ENCODE peak calls at places on chromosomes 3 and 15, in nine cellular contexts. K is esophagus muscularis mucosa, N is dorsolateral prefrontal cortex, Y is memory B cell, O is MM.1S, V is frontal cortex, I is nephron progenitor cell, G is esophagus squamous epithelium, C is left ventricle myocardium inferior. H is an unnamed sample.

GRCh38 chr3:197692641-197693040 is 44.1 kb downstream of the RUBCN start:
- DNase-seq in K (no peak), N (no peak), Y (no peak), O (no peak), V (no peak), I (no peak), G (no peak), C (no peak), H (no peak)

GRCh38 chr15:66907826-66908502 is 157.4 kb upstream of the SMAD3 start:
- DNase-seq in K (no peak), N (peak; percentile 58), Y (peak; percentile 43), O (peak; percentile 20), V (no peak), I (no peak), G (no peak), C (peak; percentile 50), H (peak; percentile 53)

GRCh38 chr3:45673273-45673672 is 15.9 kb upstream of the SACM1L start:
- DNase-seq in K (no peak), N (no peak), Y (no peak), O (no peak), V (no peak), I (no peak), G (no peak), C (no peak), H (no peak)

GRCh38 chr15:52415628-52416027 is 113.1 kb downstream of the MYO5A start:
- DNase-seq in K (no peak), N (no peak), Y (no peak), O (no peak), V (no peak), I (no peak), G (no peak), C (no peak), H (no peak)

GRCh38 chr15:76058714-76059319 is 968 bp upstream of the TMEM266 start:
- DNase-seq in K (no peak), N (peak; percentile 50), Y (peak; percentile 15), O (peak; percentile 33), V (no peak), I (peak; percentile 21), G (no peak), C (no peak), H (peak; percentile 49)

GRCh38 chr15:59366368-59367021 is 6.2 kb downstream of the MYO1E start:
- DNase-seq in K (no peak), N (no peak), Y (no peak), O (no peak), V (no peak), I (no peak), G (no peak), C (no peak), H (no peak)

GRCh38 chr15:75145027-75145841 is 56.4 kb upstream of the C15orf39 start:
- DNase-seq in K (no peak), N (no peak), Y (no peak), O (no peak), V (no peak), I (no peak), G (no peak), C (no peak), H (no peak)

GRCh38 chr15:22902578-22902977 is 64.1 kb downstream of the NIPA2 start:
- DNase-seq in K (no peak), N (no peak), Y (no peak), O (no peak), V (no peak), I (no peak), G (no peak), C (no peak), H (peak; percentile 33)

GRCh38 chr15:24985224-24985623 is 30.4 kb downstream of the SNRPN start:
- DNase-seq in K (no peak), N (no peak), Y (no peak), O (no peak), V (no peak), I (no peak), G (no peak), C (no peak), H (no peak)

GRCh38 chr3:190121061-190121765 is 516 bp upstream of the P3H2 start:
- DNase-seq in K (no peak), N (no peak), Y (no peak), O (no peak), V (no peak), I (no peak), G (no peak), C (no peak), H (peak; percentile 27)

GRCh38 chr3:183487046-183487445 is 58.6 kb upstream of the MCF2L2 start:
- DNase-seq in K (peak; percentile 57), N (no peak), Y (no peak), O (no peak), V (no peak), I (no peak), G (no peak), C (no peak), H (no peak)

GRCh38 chr15:82809308-82810060 is at the start of gene WHAMM:
- DNase-seq in K (peak; percentile 100), N (peak; percentile 98), Y (peak; percentile 87), O (peak; percentile 98), V (peak; percentile 90), I (peak; percentile 92), G (peak; percentile 95), C (peak; percentile 99), H (peak; percentile 98)

GRCh38 chr3:183385698-183386590 is 42.5 kb downstream of the MCF2L2 start:
- DNase-seq in K (no peak), N (no peak), Y (peak; percentile 54), O (peak; percentile 80), V (peak; percentile 40), I (peak; percentile 54), G (no peak), C (no peak), H (peak; percentile 66)

GRCh38 chr3:195080571-195081141 is 190.3 kb downstream of the XXYLT1 start:
- DNase-seq in K (no peak), N (no peak), Y (no peak), O (no peak), V (no peak), I (peak; percentile 55), G (no peak), C (peak; percentile 71), H (no peak)

GRCh38 chr3:120567370-120568197 is 28.6 kb upstream of the NDUFB4 start:
- DNase-seq in K (peak; percentile 53), N (no peak), Y (no peak), O (peak; percentile 50), V (no peak), I (no peak), G (no peak), C (no peak), H (peak; percentile 56)

GRCh38 chr3:183220828-183221227 is 32.2 kb upstream of the B3GNT5 start:
- DNase-seq in K (no peak), N (no peak), Y (no peak), O (no peak), V (no peak), I (no peak), G (no peak), C (no peak), H (no peak)

GRCh38 chr3:113684271-113684819 is 12.1 kb downstream of the USF3 start:
- DNase-seq in K (no peak), N (no peak), Y (no peak), O (no peak), V (no peak), I (no peak), G (no peak), C (no peak), H (no peak)

GRCh38 chr3:72492240-72492639 is 356.0 kb downstream of the SHQ1 start:
- DNase-seq in K (no peak), N (no peak), Y (no peak), O (no peak), V (no peak), I (no peak), G (no peak), C (peak; percentile 79), H (no peak)

GRCh38 chr3:15055019-15055557 is 10.0 kb downstream of the MRPS25 start:
- DNase-seq in K (no peak), N (no peak), Y (peak; percentile 50), O (no peak), V (no peak), I (no peak), G (no peak), C (no peak), H (no peak)

GRCh38 chr3:108271626-108272025 is 24.7 kb upstream of the HHLA2 start:
- DNase-seq in K (no peak), N (no peak), Y (no peak), O (no peak), V (no peak), I (no peak), G (no peak), C (no peak), H (no peak)

GRCh38 chr3:49607105-49607591 is 52.9 kb downstream of the BSN start:
- DNase-seq in K (no peak), N (no peak), Y (no peak), O (no peak), V (no peak), I (no peak), G (no peak), C (no peak), H (peak; percentile 17)

GRCh38 chr15:90004252-90004651 is 3.1 kb downstream of the ZNF710 start:
- DNase-seq in K (no peak), N (no peak), Y (no peak), O (no peak), V (no peak), I (no peak), G (no peak), C (no peak), H (no peak)

GRCh38 chr3:109707642-109708041 is 370.3 kb upstream of the DPPA4 start:
- DNase-seq in K (no peak), N (no peak), Y (no peak), O (no peak), V (no peak), I (no peak), G (no peak), C (no peak), H (no peak)

GRCh38 chr15:38514601-38515000 is 50.0 kb downstream of the RASGRP1 start:
- DNase-seq in K (peak; percentile 47), N (no peak), Y (no peak), O (no peak), V (no peak), I (peak; percentile 21), G (no peak), C (no peak), H (no peak)

GRCh38 chr3:194042947-194043346 is 93.0 kb upstream of the HES1 start:
- DNase-seq in K (no peak), N (no peak), Y (no peak), O (no peak), V (no peak), I (no peak), G (no peak), C (no peak), H (no peak)

GRCh38 chr15:65579762-65580161 is 31.2 kb downstream of the INTS14 start:
- DNase-seq in K (no peak), N (no peak), Y (no peak), O (no peak), V (no peak), I (no peak), G (no peak), C (no peak), H (no peak)

GRCh38 chr3:58333206-58334012 is 717 bp downstream of the PXK start:
- DNase-seq in K (no peak), N (peak; percentile 54), Y (peak; percentile 48), O (peak; percentile 46), V (peak; percentile 59), I (peak; percentile 52), G (no peak), C (no peak), H (peak; percentile 63)

GRCh38 chr3:64253689-64254088 is 28.4 kb upstream of the PRICKLE2 start:
- DNase-seq in K (no peak), N (no peak), Y (no peak), O (no peak), V (no peak), I (no peak), G (no peak), C (no peak), H (no peak)

GRCh38 chr15:53535886-53536285 is 223.6 kb downstream of the WDR72 start:
- DNase-seq in K (no peak), N (no peak), Y (no peak), O (no peak), V (no peak), I (no peak), G (no peak), C (no peak), H (peak; percentile 18)

GRCh38 chr3:43181202-43181910 is 75.5 kb upstream of the POMGNT2 start:
- DNase-seq in K (no peak), N (no peak), Y (no peak), O (no peak), V (no peak), I (no peak), G (no peak), C (no peak), H (no peak)

GRCh38 chr3:88057650-88058321 is 1.0 kb downstream of the CGGBP1 start:
- DNase-seq in K (no peak), N (no peak), Y (no peak), O (peak; percentile 12), V (no peak), I (no peak), G (no peak), C (no peak), H (no peak)